ENCODE peak calls at places on chromosomes 3 and 15, in four cellular contexts. T is esophagus squamous epithelium, S is A549, L is breast epithelium. X is an unnamed sample.

GRCh38 chr3:101131767-101132166 is 138.5 kb upstream of the ABI3BP start:
- DNase-seq in T (no peak), S (peak), L (no peak), X (no peak)

GRCh38 chr15:63071288-63071909 is 28.9 kb downstream of the TPM1 start:
- DNase-seq in T (no peak), S (no peak), L (no peak), X (no peak)

GRCh38 chr15:33322091-33322490 is 11.3 kb downstream of the RYR3 start:
- DNase-seq in T (no peak), S (no peak), L (no peak), X (no peak)

GRCh38 chr15:96234109-96234892 is 96.2 kb upstream of the NR2F2 start:
- DNase-seq in T (no peak), S (no peak), L (no peak), X (peak)

GRCh38 chr3:63351159-63352007 is 73.3 kb downstream of the SYNPR start:
- DNase-seq in T (no peak), S (peak), L (no peak), X (peak)

GRCh38 chr15:76337047-76337738 is 620 bp downstream of the ISL2 start:
- DNase-seq in T (no peak), S (peak), L (no peak), X (peak)

GRCh38 chr3:99878005-99878404 is 60.3 kb downstream of the CMSS1 start:
- DNase-seq in T (no peak), S (peak), L (no peak), X (peak)

GRCh38 chr3:129366312-129366831 is 62.1 kb downstream of the EFCAB12 start:
- DNase-seq in T (no peak), S (no peak), L (no peak), X (no peak)

GRCh38 chr15:83970290-83970890 is 265.2 kb upstream of the GOLGA6L4 start:
- DNase-seq in T (no peak), S (no peak), L (no peak), X (no peak)

GRCh38 chr3:20878676-20879075 is 692.7 kb upstream of the SGO1 start:
- DNase-seq in T (no peak), S (no peak), L (no peak), X (no peak)

GRCh38 chr3:5270656-5271055 is 83.1 kb downstream of the EDEM1 start:
- DNase-seq in T (no peak), S (no peak), L (no peak), X (no peak)

GRCh38 chr15:51366911-51367310 is 25.5 kb downstream of the GLDN start:
- DNase-seq in T (no peak), S (peak), L (no peak), X (no peak)

GRCh38 chr3:64143399-64144130 is 81.7 kb downstream of the PRICKLE2 start:
- DNase-seq in T (no peak), S (peak), L (no peak), X (peak)

GRCh38 chr15:51924146-51925068 is 47.2 kb downstream of the LEO1 start:
- DNase-seq in T (no peak), S (no peak), L (no peak), X (no peak)

GRCh38 chr3:82100378-82100777 is 338.9 kb upstream of the GBE1 start:
- DNase-seq in T (no peak), S (peak), L (no peak), X (no peak)

GRCh38 chr15:69289312-69290146 is 9.2 kb upstream of the PAQR5 start:
- DNase-seq in T (no peak), S (no peak), L (no peak), X (no peak)

GRCh38 chr15:43492673-43493601 is at the start of gene TP53BP1:
- DNase-seq in T (peak), S (peak), L (peak), X (peak)
- TF ChIP-seq POLR2A in T (peak), S (peak), L (no peak), X (peak)

DNA sequence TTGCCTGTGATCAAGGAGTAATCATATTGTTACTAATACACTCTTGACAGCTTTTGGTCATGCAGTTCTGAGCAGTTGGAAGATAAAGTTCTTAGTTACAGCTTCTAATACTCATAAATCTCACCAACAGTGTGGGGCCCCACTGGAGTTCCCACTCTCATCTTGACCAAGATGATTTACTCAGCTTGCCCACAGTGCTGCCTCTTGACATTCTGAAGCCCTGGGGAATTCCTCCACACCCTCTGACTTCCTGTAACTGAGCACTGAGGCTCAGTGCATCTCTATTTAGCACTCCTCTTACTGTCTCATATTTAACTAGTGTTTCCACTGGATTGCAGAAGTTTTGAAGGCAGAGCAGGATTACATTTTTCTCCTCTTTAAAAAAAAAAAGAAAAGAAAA is 1.9 kb upstream of the ARL6IP5 start:
- DNase-seq in T (no peak), S (peak), L (no peak), X (no peak)
- TF ChIP-seq POLR2A in T (no peak), S (no peak), L (no peak), X (no peak)

GRCh38 chr3:119700269-119700919 is 2.4 kb upstream of the CFAP91 start:
- DNase-seq in T (no peak), S (peak), L (no peak), X (no peak)
- TF ChIP-seq POLR2A in T (no peak), S (no peak), L (no peak), X (no peak)

GRCh38 chr15:79820820-79821219 is 76.0 kb downstream of the MTHFS start:
- DNase-seq in T (no peak), S (no peak), L (no peak), X (no peak)
- TF ChIP-seq POLR2A in T (no peak), S (no peak), L (no peak), X (no peak)

X was measured in H54.